ENCODE peak calls at places on chromosomes 5 and 9, in four cellular contexts. One of them, this sample, is unnamed.

GRCh38 chr5:151896041-151896691 is 28.5 kb downstream of the GLRA1 start:
- DNase-seq in lung: no peak
- DNase-seq in upper lobe of right lung: no peak
- DNase-seq in CD4-positive, alpha-beta T cell: no peak
- DNase-seq in this sample: peak; percentile 86

GRCh38 chr9:113933188-113933587 is 57.1 kb downstream of the ZNF618 start:
- DNase-seq in lung: peak; percentile 22
- DNase-seq in upper lobe of right lung: no peak
- DNase-seq in CD4-positive, alpha-beta T cell: no peak
- DNase-seq in this sample: no peak

GRCh38 chr5:1249366-1250280 is 24.4 kb downstream of the SLC6A18 start:
- DNase-seq in lung: no peak
- DNase-seq in upper lobe of right lung: no peak
- DNase-seq in CD4-positive, alpha-beta T cell: no peak
- DNase-seq in this sample: no peak

GRCh38 chr5:111404270-111404769 is 108.0 kb downstream of the STARD4 start:
- DNase-seq in lung: no peak
- DNase-seq in upper lobe of right lung: no peak
- DNase-seq in CD4-positive, alpha-beta T cell: no peak
- DNase-seq in this sample: no peak

GRCh38 chr5:120848883-120849282 is 384.8 kb downstream of the PRR16 start:
- DNase-seq in lung: no peak
- DNase-seq in upper lobe of right lung: no peak
- DNase-seq in CD4-positive, alpha-beta T cell: no peak
- DNase-seq in this sample: peak; percentile 63

GRCh38 chr9:109441296-109441695 is 56.8 kb downstream of the PTPN3 start:
- DNase-seq in lung: no peak
- DNase-seq in upper lobe of right lung: no peak
- DNase-seq in CD4-positive, alpha-beta T cell: no peak
- DNase-seq in this sample: peak; percentile 77

GRCh38 chr5:112146323-112146848 is 272.7 kb downstream of the EPB41L4A start:
- DNase-seq in lung: no peak
- DNase-seq in upper lobe of right lung: no peak
- DNase-seq in CD4-positive, alpha-beta T cell: no peak
- DNase-seq in this sample: no peak

GRCh38 chr5:163976691-163977090 is 471.3 kb downstream of the MAT2B start:
- DNase-seq in lung: no peak
- DNase-seq in upper lobe of right lung: no peak
- DNase-seq in CD4-positive, alpha-beta T cell: no peak
- DNase-seq in this sample: no peak

GRCh38 chr5:161105563-161105962 is 253.6 kb upstream of the ATP10B start:
- DNase-seq in lung: no peak
- DNase-seq in upper lobe of right lung: no peak
- DNase-seq in CD4-positive, alpha-beta T cell: no peak
- DNase-seq in this sample: no peak

GRCh38 chr9:69389437-69389995 is 64.5 kb downstream of the ENTREP1 start:
- DNase-seq in lung: no peak
- DNase-seq in upper lobe of right lung: no peak
- DNase-seq in CD4-positive, alpha-beta T cell: no peak
- DNase-seq in this sample: no peak

GRCh38 chr5:137858954-137859353 is 8.7 kb upstream of the MYOT start:
- DNase-seq in lung: no peak
- DNase-seq in upper lobe of right lung: no peak
- DNase-seq in CD4-positive, alpha-beta T cell: no peak
- DNase-seq in this sample: no peak

GRCh38 chr5:72231989-72232703 is 87.9 kb downstream of the MRPS27 start:
- DNase-seq in lung: no peak
- DNase-seq in upper lobe of right lung: no peak
- DNase-seq in CD4-positive, alpha-beta T cell: no peak
- DNase-seq in this sample: no peak

GRCh38 chr5:173155912-173156311 is 11.6 kb downstream of the BNIP1 start:
- DNase-seq in lung: no peak
- DNase-seq in upper lobe of right lung: no peak
- DNase-seq in CD4-positive, alpha-beta T cell: no peak
- DNase-seq in this sample: no peak

GRCh38 chr5:165139730-165140129 is 1634.3 kb downstream of the MAT2B start:
- DNase-seq in lung: no peak
- DNase-seq in upper lobe of right lung: no peak
- DNase-seq in CD4-positive, alpha-beta T cell: no peak
- DNase-seq in this sample: no peak
- H3K9me3 ChIP-seq in lung: no peaks in the 10 kb centered on the region
- H3K9me3 ChIP-seq in upper lobe of right lung: no peaks in the 10 kb centered on the region
- H3K9me3 ChIP-seq in CD4-positive, alpha-beta T cell: no peaks in the 10 kb centered on the region
- H3K9me3 ChIP-seq in this sample: no peaks in the 10 kb centered on the region

DNA sequence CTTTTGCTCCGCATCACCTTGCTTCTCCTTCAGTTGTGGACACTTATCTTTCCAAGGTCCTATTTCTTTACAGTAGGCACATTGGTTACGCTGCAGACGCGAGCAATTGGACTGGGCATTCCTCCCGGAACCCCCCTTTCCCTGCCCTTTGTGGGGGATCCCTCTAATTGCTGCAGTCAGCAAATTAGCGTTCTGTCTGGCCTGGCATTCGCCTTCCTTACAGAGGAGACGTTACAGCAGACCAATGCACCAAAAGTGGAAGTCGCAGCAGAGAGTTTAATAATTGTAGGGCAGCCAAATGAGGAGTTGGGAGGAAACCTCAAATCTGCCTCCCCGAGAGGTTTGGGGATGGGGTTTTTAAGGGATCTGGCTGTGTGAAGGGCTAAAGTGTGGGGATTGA is 5.3 kb upstream of the ZNF354C start:
- DNase-seq in lung: no peak
- DNase-seq in upper lobe of right lung: no peak
- DNase-seq in CD4-positive, alpha-beta T cell: no peak
- DNase-seq in this sample: no peak
- H3K9me3 ChIP-seq in lung: no peaks in the 10 kb centered on the region
- H3K9me3 ChIP-seq in upper lobe of right lung: no peaks in the 10 kb centered on the region
- H3K9me3 ChIP-seq in CD4-positive, alpha-beta T cell: no peaks in the 10 kb centered on the region
- H3K9me3 ChIP-seq in this sample: peaks cover 23% of the 10 kb centered on the region

DNA sequence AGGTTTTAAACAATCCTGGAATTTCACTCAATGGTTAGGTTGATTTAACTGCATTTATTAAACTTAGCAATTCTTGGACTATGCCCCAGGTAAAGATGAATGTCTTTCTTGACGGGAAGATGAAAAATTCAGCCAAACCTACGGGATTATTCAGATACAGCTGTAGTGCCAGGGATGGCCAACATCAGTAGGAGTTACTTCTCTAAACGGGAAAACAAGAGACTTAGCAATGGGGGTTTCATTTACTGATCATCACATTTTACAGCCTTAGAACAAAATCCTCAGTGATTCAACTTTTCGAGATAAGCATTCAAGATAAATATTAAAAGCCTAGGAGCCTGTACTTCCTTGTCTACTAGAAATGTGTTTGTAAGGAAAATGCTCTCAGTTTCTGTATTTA is 46.1 kb downstream of the S1PR3 start:
- DNase-seq in lung: no peak
- DNase-seq in upper lobe of right lung: no peak
- DNase-seq in CD4-positive, alpha-beta T cell: no peak
- DNase-seq in this sample: no peak
- H3K9me3 ChIP-seq in lung: no peaks in the 10 kb centered on the region
- H3K9me3 ChIP-seq in upper lobe of right lung: no peaks in the 10 kb centered on the region
- H3K9me3 ChIP-seq in CD4-positive, alpha-beta T cell: no peaks in the 10 kb centered on the region
- H3K9me3 ChIP-seq in this sample: no peaks in the 10 kb centered on the region

DNA sequence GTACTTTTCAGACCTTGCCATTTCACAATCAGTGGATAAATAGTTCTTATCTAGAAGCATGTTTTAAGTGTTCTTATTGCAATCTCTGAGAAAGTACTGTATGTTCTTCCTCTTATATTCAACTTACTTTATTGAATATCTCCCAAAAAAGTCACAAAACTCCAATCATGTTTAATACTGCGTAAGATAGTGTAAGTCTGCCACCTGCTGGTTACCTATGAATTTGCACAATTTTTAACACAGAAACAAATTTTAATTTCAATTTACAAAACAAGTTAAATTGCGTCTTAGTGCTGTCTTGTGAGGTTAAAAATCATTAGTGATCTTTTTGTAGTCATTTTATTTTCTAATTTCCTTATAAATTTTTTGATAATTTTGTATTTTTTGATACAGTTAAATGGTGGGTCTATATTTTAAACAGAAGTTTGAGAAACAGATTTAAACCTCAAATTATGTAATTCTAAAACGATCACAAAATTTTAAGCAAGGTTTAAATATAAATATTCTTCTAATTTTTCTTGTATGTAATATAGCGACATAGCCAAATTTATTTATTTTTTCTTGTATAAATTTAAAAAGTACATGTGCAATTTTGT is 115.8 kb downstream of the EMB start:
- DNase-seq in lung: no peak
- DNase-seq in upper lobe of right lung: no peak
- DNase-seq in CD4-positive, alpha-beta T cell: no peak
- DNase-seq in this sample: no peak
- H3K9me3 ChIP-seq in lung: no peaks in the 10 kb centered on the region
- H3K9me3 ChIP-seq in upper lobe of right lung: no peaks in the 10 kb centered on the region
- H3K9me3 ChIP-seq in CD4-positive, alpha-beta T cell: no peaks in the 10 kb centered on the region
- H3K9me3 ChIP-seq in this sample: peaks cover 56% of the 10 kb centered on the region

DNA sequence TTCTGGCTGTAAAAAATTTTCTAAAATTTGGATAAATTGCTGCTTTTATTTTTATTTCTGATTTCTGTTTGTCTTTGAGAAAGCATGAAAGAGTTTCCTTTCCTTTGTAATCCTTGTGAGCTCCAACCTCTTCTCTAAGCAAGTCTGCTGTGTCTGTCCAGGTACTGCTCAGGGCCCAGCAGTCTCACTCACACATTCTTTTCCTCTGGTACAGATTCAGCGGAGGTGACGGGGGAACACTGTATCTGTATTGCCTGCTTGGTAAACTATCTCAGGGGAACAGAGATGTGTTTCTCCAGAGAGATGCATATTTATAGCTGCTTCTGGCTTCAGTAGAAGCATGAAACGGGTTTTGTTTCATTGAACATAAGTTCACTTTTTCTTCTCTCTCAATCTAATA is 60.5 kb downstream of the NUP214 start:
- DNase-seq in lung: no peak
- DNase-seq in upper lobe of right lung: no peak
- DNase-seq in CD4-positive, alpha-beta T cell: no peak
- DNase-seq in this sample: no peak
- H3K9me3 ChIP-seq in lung: no peaks in the 10 kb centered on the region
- H3K9me3 ChIP-seq in upper lobe of right lung: no peaks in the 10 kb centered on the region
- H3K9me3 ChIP-seq in CD4-positive, alpha-beta T cell: no peaks in the 10 kb centered on the region
- H3K9me3 ChIP-seq in this sample: no peaks in the 10 kb centered on the region

DNA sequence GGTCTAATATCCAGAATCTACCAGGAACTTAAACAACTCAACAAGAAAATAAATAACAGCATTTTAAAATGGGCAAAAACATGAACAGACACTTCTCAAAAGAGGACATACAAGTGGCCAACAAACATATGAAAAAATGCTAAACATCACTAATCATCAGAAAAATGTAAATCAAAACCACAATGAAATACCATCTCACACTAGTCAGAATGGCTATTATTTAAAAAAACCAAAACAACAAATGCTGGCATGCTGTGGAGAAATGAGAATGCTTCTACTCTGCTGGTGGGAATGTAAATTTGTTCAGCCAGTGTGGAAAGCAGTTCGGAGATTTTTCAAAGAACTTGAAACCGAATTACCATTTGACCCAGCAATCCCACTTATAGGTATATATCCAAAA is 63.1 kb downstream of the ADAMTS6 start:
- DNase-seq in lung: no peak
- DNase-seq in upper lobe of right lung: no peak
- DNase-seq in CD4-positive, alpha-beta T cell: no peak
- DNase-seq in this sample: no peak
- H3K9me3 ChIP-seq in lung: peaks cover 6% of the 10 kb centered on the region
- H3K9me3 ChIP-seq in upper lobe of right lung: no peaks in the 10 kb centered on the region
- H3K9me3 ChIP-seq in CD4-positive, alpha-beta T cell: peaks cover 6% of the 10 kb centered on the region
- H3K9me3 ChIP-seq in this sample: peaks cover 30% of the 10 kb centered on the region

GRCh38 chr5:13250450-13251291 is 693.8 kb downstream of the DNAH5 start:
- DNase-seq in lung: no peak
- DNase-seq in upper lobe of right lung: no peak
- DNase-seq in CD4-positive, alpha-beta T cell: no peak
- DNase-seq in this sample: no peak
- H3K9me3 ChIP-seq in lung: no peaks in the 10 kb centered on the region
- H3K9me3 ChIP-seq in upper lobe of right lung: no peaks in the 10 kb centered on the region
- H3K9me3 ChIP-seq in CD4-positive, alpha-beta T cell: peaks cover 4% of the 10 kb centered on the region
- H3K9me3 ChIP-seq in this sample: no peaks in the 10 kb centered on the region

This sample was measured in endodermal cell.